ENCODE peak calls at places on chromosomes 5 and 9, in eight cellular contexts. Y is activated CD8-positive, alpha-beta memory T cell treated with anti-CD3 and anti-CD28 coated beads for 48 hours; A is stimulated activated CD8-positive, alpha-beta memory T cell treated with anti-CD3 and anti-CD28 coated beads, Interleukin-4, amount 100 ng/mL, for 24 hours; X is endothelial cell; U is substantia nigra; E is kidney glomerular epithelial cell; Z is gastrocnemius medialis; O is epithelial cell of prostate. G is an unnamed sample.

GRCh38 chr5:139725073-139725830 is 70.4 kb upstream of the PSD2 start:
- DNase-seq in Y (no peak), A (no peak), X (no peak), U (peak; percentile 74), E (peak; percentile 82), Z (no peak), O (no peak), G (no peak)

GRCh38 chr9:135586601-135587109 is 25.1 kb downstream of the PAEP start:
- DNase-seq in Y (no peak), A (no peak), X (no peak), U (no peak), E (no peak), Z (no peak), O (no peak), G (peak; percentile 24)

GRCh38 chr9:5566054-5566618 is 55.8 kb downstream of the PDCD1LG2 start:
- DNase-seq in Y (no peak), A (no peak), X (no peak), U (no peak), E (peak; percentile 66), Z (no peak), O (peak; percentile 86), G (no peak)

GRCh38 chr5:173884402-173885053 is 3.6 kb upstream of the CPEB4 start:
- DNase-seq in Y (no peak), A (no peak), X (no peak), U (no peak), E (no peak), Z (no peak), O (no peak), G (no peak)

GRCh38 chr9:83474631-83475030 is 63.6 kb downstream of the FRMD3 start:
- DNase-seq in Y (no peak), A (no peak), X (no peak), U (no peak), E (no peak), Z (no peak), O (no peak), G (no peak)

GRCh38 chr9:74681901-74682300 is 184.8 kb downstream of the RORB start:
- DNase-seq in Y (no peak), A (no peak), X (no peak), U (no peak), E (no peak), Z (no peak), O (no peak), G (no peak)

GRCh38 chr5:40700116-40700822 is 20.6 kb downstream of the PTGER4 start:
- DNase-seq in Y (no peak), A (no peak), X (no peak), U (no peak), E (no peak), Z (no peak), O (no peak), G (no peak)

GRCh38 chr9:122941560-122942234 is 877 bp downstream of the RABGAP1 start:
- DNase-seq in Y (no peak), A (no peak), X (peak; percentile 9), U (no peak), E (peak; percentile 57), Z (no peak), O (no peak), G (peak; percentile 25)

GRCh38 chr9:6563036-6563435 is 82.5 kb downstream of the GLDC start:
- DNase-seq in Y (no peak), A (no peak), X (no peak), U (no peak), E (no peak), Z (no peak), O (no peak), G (no peak)

GRCh38 chr5:158070855-158071254 is 211.9 kb upstream of the CLINT1 start:
- DNase-seq in Y (no peak), A (no peak), X (no peak), U (no peak), E (no peak), Z (no peak), O (no peak), G (no peak)

GRCh38 chr9:73151653-73152382 is at the start of gene ANXA1:
- DNase-seq in Y (no peak), A (no peak), X (no peak), U (no peak), E (peak; percentile 88), Z (no peak), O (peak; percentile 88), G (no peak)

GRCh38 chr9:91500509-91501011 is 76.9 kb upstream of the NFIL3 start:
- DNase-seq in Y (no peak), A (no peak), X (no peak), U (no peak), E (peak; percentile 74), Z (no peak), O (peak; percentile 33), G (no peak)

GRCh38 chr5:16589658-16590057 is 27.1 kb downstream of the RETREG1 start:
- DNase-seq in Y (no peak), A (no peak), X (no peak), U (no peak), E (no peak), Z (no peak), O (no peak), G (no peak)

GRCh38 chr5:79002374-79002773 is 17.3 kb upstream of the ARSB start:
- DNase-seq in Y (no peak), A (no peak), X (no peak), U (no peak), E (no peak), Z (no peak), O (no peak), G (no peak)

GRCh38 chr5:50564079-50564478 is 102.4 kb upstream of the PARP8 start:
- DNase-seq in Y (no peak), A (no peak), X (no peak), U (no peak), E (no peak), Z (no peak), O (no peak), G (peak; percentile 10)

GRCh38 chr5:43711496-43711895 is 108.5 kb downstream of the NNT start:
- DNase-seq in Y (no peak), A (no peak), X (no peak), U (no peak), E (peak; percentile 58), Z (no peak), O (no peak), G (no peak)

GRCh38 chr5:1950708-1951103 is 68.0 kb upstream of the IRX4 start:
- DNase-seq in Y (no peak), A (no peak), X (no peak), U (no peak), E (no peak), Z (no peak), O (no peak), G (no peak)

GRCh38 chr5:127962491-127962890 is 121.1 kb upstream of the SLC12A2 start:
- DNase-seq in Y (no peak), A (no peak), X (no peak), U (no peak), E (no peak), Z (no peak), O (no peak), G (no peak)

GRCh38 chr5:4868140-4868735 is 271.9 kb upstream of the ADAMTS16 start:
- DNase-seq in Y (no peak), A (peak; percentile 7), X (peak; percentile 83), U (peak; percentile 67), E (peak; percentile 47), Z (no peak), O (no peak), G (peak; percentile 81)

GRCh38 chr9:94757158-94757557 is 30.7 kb downstream of the AOPEP start:
- DNase-seq in Y (no peak), A (no peak), X (no peak), U (no peak), E (peak; percentile 81), Z (no peak), O (no peak), G (no peak)

GRCh38 chr9:85427749-85428148 is 314.0 kb downstream of the AGTPBP1 start:
- DNase-seq in Y (no peak), A (no peak), X (no peak), U (no peak), E (no peak), Z (no peak), O (no peak), G (no peak)

GRCh38 chr9:19120846-19121245 is 6.4 kb downstream of the PLIN2 start:
- DNase-seq in Y (no peak), A (no peak), X (no peak), U (no peak), E (no peak), Z (no peak), O (no peak), G (no peak)

GRCh38 chr5:123628860-123629544 is 117.0 kb downstream of the CSNK1G3 start:
- DNase-seq in Y (no peak), A (no peak), X (no peak), U (no peak), E (no peak), Z (no peak), O (no peak), G (no peak)

GRCh38 chr5:89342106-89342876 is 459.3 kb upstream of the MEF2C start:
- DNase-seq in Y (no peak), A (no peak), X (no peak), U (no peak), E (no peak), Z (no peak), O (no peak), G (no peak)

GRCh38 chr5:124996764-124997077 is 250.3 kb upstream of the ZNF608 start:
- DNase-seq in Y (no peak), A (no peak), X (no peak), U (no peak), E (peak; percentile 58), Z (no peak), O (no peak), G (no peak)

G was measured in GM13976.